ENCODE peak calls at places on chromosomes 4 and X, in nine cellular contexts. Q is osteocyte, I is H9, V is choroid plexus epithelial cell, S is OCI-M1, F is NCI-H1092, H is D341Med, M is amniotic epithelial cell, R is germinal center. K is an unnamed sample.

GRCh38 chrX:50638123-50638522 is 167.5 kb upstream of the DGKK start:
- DNase-seq in Q (no peak), I (no peak), V (peak), S (no peak), F (no peak), H (no peak), M (no peak), R (no peak), K (no peak)

GRCh38 chrX:9336501-9336900 is 128.4 kb upstream of the TBL1X start:
- DNase-seq in Q (no peak), I (no peak), V (no peak), S (no peak), F (no peak), H (no peak), M (no peak), R (no peak), K (no peak)

GRCh38 chrX:80879916-80880315 is 70.2 kb upstream of the BRWD3 start:
- DNase-seq in Q (no peak), I (no peak), V (no peak), S (no peak), F (no peak), H (no peak), M (no peak), R (no peak), K (no peak)

GRCh38 chr4:165175879-165176278 is 31.5 kb upstream of the KLHL2 start:
- DNase-seq in Q (no peak), I (no peak), V (no peak), S (no peak), F (no peak), H (no peak), M (peak), R (no peak), K (no peak)

GRCh38 chr4:27721193-27721592 is 860.6 kb downstream of the STIM2 start:
- DNase-seq in Q (no peak), I (no peak), V (no peak), S (no peak), F (no peak), H (no peak), M (no peak), R (no peak), K (no peak)

GRCh38 chr4:106618920-106619319 is 250.3 kb upstream of the GIMD1 start:
- DNase-seq in Q (no peak), I (no peak), V (peak), S (no peak), F (no peak), H (no peak), M (no peak), R (no peak), K (no peak)

GRCh38 chr4:140135529-140136021 is 18.4 kb downstream of the MAML3 start:
- DNase-seq in Q (no peak), I (no peak), V (no peak), S (no peak), F (peak), H (no peak), M (peak), R (no peak), K (no peak)

GRCh38 chr4:147117400-147117799 is 171.7 kb upstream of the TTC29 start:
- DNase-seq in Q (no peak), I (no peak), V (peak), S (peak), F (no peak), H (peak), M (peak), R (no peak), K (no peak)

GRCh38 chr4:105909699-105910340 is 14.5 kb downstream of the NPNT start:
- DNase-seq in Q (no peak), I (no peak), V (no peak), S (no peak), F (no peak), H (no peak), M (peak), R (no peak), K (no peak)

GRCh38 chr4:123659759-123660158 is 263.2 kb downstream of the SPRY1 start:
- DNase-seq in Q (no peak), I (no peak), V (peak), S (peak), F (no peak), H (no peak), M (no peak), R (no peak), K (no peak)

GRCh38 chrX:51395807-51396728 is 63.4 kb downstream of the NUDT10 start:
- DNase-seq in Q (no peak), I (peak), V (peak), S (no peak), F (no peak), H (peak), M (no peak), R (peak), K (no peak)

GRCh38 chr4:6873792-6874461 is 35.7 kb upstream of the TBC1D14 start:
- DNase-seq in Q (no peak), I (peak), V (peak), S (peak), F (peak), H (peak), M (peak), R (peak), K (peak)

GRCh38 chr4:142271832-142272231 is 574.3 kb downstream of the INPP4B start:
- DNase-seq in Q (no peak), I (no peak), V (no peak), S (no peak), F (no peak), H (no peak), M (no peak), R (no peak), K (no peak)

GRCh38 chr4:3531306-3531886 is 826 bp downstream of the LRPAP1 start:
- DNase-seq in Q (no peak), I (peak), V (peak), S (no peak), F (no peak), H (no peak), M (no peak), R (peak), K (no peak)

GRCh38 chr4:1033840-1034551 is 22.6 kb downstream of the FGFRL1 start:
- DNase-seq in Q (no peak), I (no peak), V (peak), S (no peak), F (no peak), H (no peak), M (peak), R (no peak), K (no peak)

GRCh38 chrX:34300871-34301270 is 168.8 kb upstream of the FAM47A start:
- DNase-seq in Q (no peak), I (peak), V (peak), S (peak), F (no peak), H (peak), M (peak), R (no peak), K (peak)

GRCh38 chr4:7941111-7942018 is 1.7 kb upstream of the AFAP1 start:
- DNase-seq in Q (no peak), I (peak), V (no peak), S (no peak), F (no peak), H (peak), M (peak), R (no peak), K (no peak)

GRCh38 chr4:2449511-2450392 is 19.2 kb upstream of the RNF4 start:
- DNase-seq in Q (no peak), I (no peak), V (no peak), S (no peak), F (no peak), H (peak), M (no peak), R (no peak), K (no peak)

GRCh38 chr4:27123050-27123768 is 262.6 kb downstream of the STIM2 start:
- DNase-seq in Q (no peak), I (peak), V (no peak), S (no peak), F (no peak), H (no peak), M (no peak), R (no peak), K (no peak)

GRCh38 chr4:81353861-81354260 is 117.8 kb downstream of the RASGEF1B start:
- DNase-seq in Q (no peak), I (no peak), V (peak), S (no peak), F (no peak), H (peak), M (no peak), R (no peak), K (no peak)

GRCh38 chr4:58766763-58767162 is 1656.6 kb upstream of the IGFBP7 start:
- DNase-seq in Q (no peak), I (no peak), V (no peak), S (no peak), F (no peak), H (no peak), M (no peak), R (no peak), K (no peak)

GRCh38 chr4:108204518-108204917 is 35.8 kb upstream of the LEF1 start:
- DNase-seq in Q (no peak), I (no peak), V (no peak), S (no peak), F (no peak), H (no peak), M (no peak), R (no peak), K (no peak)

GRCh38 chr4:40152642-40153041 is 44.2 kb upstream of the RHOH start:
- DNase-seq in Q (no peak), I (no peak), V (no peak), S (no peak), F (no peak), H (no peak), M (no peak), R (no peak), K (no peak)